ENCODE peak calls at places on chromosome 5, in eight cellular contexts. One of them, this sample, is unnamed.

GRCh38 chr5:146732966-146733365 is 145.6 kb downstream of the PPP2R2B start:
- DNase-seq in GM23248: no peak
- DNase-seq in astrocyte: peak; percentile 71
- DNase-seq in mammary epithelial cell: no peak
- DNase-seq in fibroblast of lung: peak; percentile 2
- DNase-seq in IMR-90: peak; percentile 9
- DNase-seq in H1: no peak
- DNase-seq in osteoblast: no peak
- DNase-seq in this sample: no peak

GRCh38 chr5:177307544-177308363 is 3.9 kb downstream of the MXD3 start:
- DNase-seq in GM23248: no peak
- DNase-seq in IMR-90: no peak
- DNase-seq in osteoblast: no peak
- DNase-seq in astrocyte: no peak
- DNase-seq in fibroblast of lung: no peak
- DNase-seq in mammary epithelial cell: no peak
- DNase-seq in H1: no peak
- DNase-seq in this sample: no peak

GRCh38 chr5:147240266-147240985 is 5.6 kb downstream of the STK32A start:
- DNase-seq in fibroblast of lung: no peak
- DNase-seq in mammary epithelial cell: no peak
- DNase-seq in GM23248: no peak
- DNase-seq in H1: no peak
- DNase-seq in IMR-90: no peak
- DNase-seq in astrocyte: no peak
- DNase-seq in osteoblast: peak; percentile 79
- DNase-seq in this sample: no peak

GRCh38 chr5:73199671-73200070 is 26.7 kb downstream of the TMEM174 start:
- DNase-seq in IMR-90: no peak
- DNase-seq in GM23248: no peak
- DNase-seq in fibroblast of lung: no peak
- DNase-seq in mammary epithelial cell: no peak
- DNase-seq in H1: no peak
- DNase-seq in astrocyte: peak; percentile 8
- DNase-seq in osteoblast: no peak
- DNase-seq in this sample: no peak

GRCh38 chr5:56588636-56589485 is 226.5 kb upstream of the MAP3K1 start:
- DNase-seq in H1: no peak
- DNase-seq in fibroblast of lung: no peak
- DNase-seq in IMR-90: no peak
- DNase-seq in mammary epithelial cell: no peak
- DNase-seq in astrocyte: no peak
- DNase-seq in GM23248: peak; percentile 24
- DNase-seq in osteoblast: no peak
- DNase-seq in this sample: no peak

GRCh38 chr5:1004598-1005361 is 3.8 kb upstream of the NKD2 start:
- DNase-seq in GM23248: peak; percentile 72
- DNase-seq in mammary epithelial cell: no peak
- DNase-seq in IMR-90: peak; percentile 16
- DNase-seq in fibroblast of lung: no peak
- DNase-seq in H1: no peak
- DNase-seq in osteoblast: peak; percentile 90
- DNase-seq in astrocyte: no peak
- DNase-seq in this sample: peak; percentile 42

GRCh38 chr5:171521219-171521633 is 101.8 kb downstream of the FGF18 start:
- DNase-seq in GM23248: peak; percentile 97
- DNase-seq in astrocyte: peak; percentile 93
- DNase-seq in H1: no peak
- DNase-seq in osteoblast: peak; percentile 99
- DNase-seq in IMR-90: peak; percentile 92
- DNase-seq in fibroblast of lung: peak; percentile 92
- DNase-seq in mammary epithelial cell: peak; percentile 76
- DNase-seq in this sample: no peak

GRCh38 chr5:145975361-145976066 is 39.1 kb downstream of the SH3RF2 start:
- DNase-seq in mammary epithelial cell: peak; percentile 93
- DNase-seq in astrocyte: peak; percentile 95
- DNase-seq in H1: no peak
- DNase-seq in GM23248: peak; percentile 32
- DNase-seq in osteoblast: peak; percentile 66
- DNase-seq in IMR-90: peak; percentile 89
- DNase-seq in fibroblast of lung: peak; percentile 80
- DNase-seq in this sample: no peak

GRCh38 chr5:83672158-83672557 is 48.5 kb downstream of the HAPLN1 start:
- DNase-seq in mammary epithelial cell: no peak
- DNase-seq in fibroblast of lung: no peak
- DNase-seq in astrocyte: no peak
- DNase-seq in GM23248: no peak
- DNase-seq in H1: no peak
- DNase-seq in osteoblast: no peak
- DNase-seq in IMR-90: no peak
- DNase-seq in this sample: no peak

GRCh38 chr5:139387611-139388197 is 2.0 kb downstream of the MZB1 start:
- DNase-seq in mammary epithelial cell: no peak
- DNase-seq in GM23248: no peak
- DNase-seq in fibroblast of lung: no peak
- DNase-seq in astrocyte: no peak
- DNase-seq in IMR-90: no peak
- DNase-seq in H1: no peak
- DNase-seq in osteoblast: peak; percentile 73
- DNase-seq in this sample: peak; percentile 64

GRCh38 chr5:64165500-64166200 is at the start of gene RNF180:
- DNase-seq in astrocyte: peak; percentile 36
- DNase-seq in IMR-90: no peak
- DNase-seq in GM23248: peak; percentile 43
- DNase-seq in osteoblast: peak; percentile 92
- DNase-seq in fibroblast of lung: peak; percentile 35
- DNase-seq in mammary epithelial cell: peak; percentile 42
- DNase-seq in H1: no peak
- DNase-seq in this sample: no peak

GRCh38 chr5:126383246-126383645 is 40.0 kb upstream of the GRAMD2B start:
- DNase-seq in GM23248: peak; percentile 55
- DNase-seq in astrocyte: peak; percentile 80
- DNase-seq in osteoblast: no peak
- DNase-seq in IMR-90: peak; percentile 76
- DNase-seq in fibroblast of lung: peak; percentile 27
- DNase-seq in mammary epithelial cell: no peak
- DNase-seq in H1: no peak
- DNase-seq in this sample: no peak

GRCh38 chr5:32206799-32207634 is 32.9 kb upstream of the GOLPH3 start:
- DNase-seq in mammary epithelial cell: no peak
- DNase-seq in H1: no peak
- DNase-seq in IMR-90: no peak
- DNase-seq in osteoblast: no peak
- DNase-seq in GM23248: no peak
- DNase-seq in fibroblast of lung: no peak
- DNase-seq in astrocyte: no peak
- DNase-seq in this sample: no peak

GRCh38 chr5:41284938-41285337 is 71.6 kb upstream of the C6 start:
- DNase-seq in IMR-90: no peak
- DNase-seq in H1: no peak
- DNase-seq in fibroblast of lung: no peak
- DNase-seq in mammary epithelial cell: no peak
- DNase-seq in GM23248: no peak
- DNase-seq in astrocyte: no peak
- DNase-seq in osteoblast: no peak
- DNase-seq in this sample: no peak

GRCh38 chr5:138792181-138792808 is 39.1 kb downstream of the CTNNA1 start:
- DNase-seq in astrocyte: peak; percentile 74
- DNase-seq in H1: no peak
- DNase-seq in fibroblast of lung: no peak
- DNase-seq in GM23248: peak; percentile 22
- DNase-seq in IMR-90: no peak
- DNase-seq in mammary epithelial cell: no peak
- DNase-seq in osteoblast: no peak
- DNase-seq in this sample: no peak

GRCh38 chr5:108521841-108522506 is 140.1 kb upstream of the FBXL17 start:
- DNase-seq in osteoblast: peak; percentile 49
- DNase-seq in fibroblast of lung: peak; percentile 75
- DNase-seq in GM23248: peak; percentile 73
- DNase-seq in IMR-90: peak; percentile 72
- DNase-seq in H1: no peak
- DNase-seq in astrocyte: peak; percentile 25
- DNase-seq in mammary epithelial cell: peak; percentile 48
- DNase-seq in this sample: peak; percentile 38

GRCh38 chr5:157475432-157475831 is 15.4 kb downstream of the NIPAL4 start:
- DNase-seq in osteoblast: no peak
- DNase-seq in GM23248: no peak
- DNase-seq in H1: no peak
- DNase-seq in astrocyte: no peak
- DNase-seq in mammary epithelial cell: no peak
- DNase-seq in fibroblast of lung: no peak
- DNase-seq in IMR-90: no peak
- DNase-seq in this sample: no peak

GRCh38 chr5:96066386-96066719 is 104.7 kb upstream of the ELL2 start:
- DNase-seq in mammary epithelial cell: no peak
- DNase-seq in IMR-90: peak; percentile 58
- DNase-seq in GM23248: no peak
- DNase-seq in osteoblast: no peak
- DNase-seq in H1: no peak
- DNase-seq in astrocyte: no peak
- DNase-seq in fibroblast of lung: peak; percentile 25
- DNase-seq in this sample: no peak

GRCh38 chr5:171365351-171365750 is 22.3 kb upstream of the NPM1 start:
- DNase-seq in fibroblast of lung: peak; percentile 21
- DNase-seq in GM23248: peak; percentile 20
- DNase-seq in H1: no peak
- DNase-seq in astrocyte: no peak
- DNase-seq in IMR-90: peak; percentile 9
- DNase-seq in osteoblast: peak; percentile 83
- DNase-seq in mammary epithelial cell: no peak
- DNase-seq in this sample: no peak

GRCh38 chr5:179699640-179700298 is 1.0 kb downstream of the CANX start:
- DNase-seq in GM23248: peak; percentile 80
- DNase-seq in IMR-90: peak; percentile 36
- DNase-seq in H1: no peak
- DNase-seq in astrocyte: peak; percentile 27
- DNase-seq in fibroblast of lung: peak; percentile 38
- DNase-seq in osteoblast: peak; percentile 87
- DNase-seq in mammary epithelial cell: peak; percentile 58
- DNase-seq in this sample: peak; percentile 25

DNA sequence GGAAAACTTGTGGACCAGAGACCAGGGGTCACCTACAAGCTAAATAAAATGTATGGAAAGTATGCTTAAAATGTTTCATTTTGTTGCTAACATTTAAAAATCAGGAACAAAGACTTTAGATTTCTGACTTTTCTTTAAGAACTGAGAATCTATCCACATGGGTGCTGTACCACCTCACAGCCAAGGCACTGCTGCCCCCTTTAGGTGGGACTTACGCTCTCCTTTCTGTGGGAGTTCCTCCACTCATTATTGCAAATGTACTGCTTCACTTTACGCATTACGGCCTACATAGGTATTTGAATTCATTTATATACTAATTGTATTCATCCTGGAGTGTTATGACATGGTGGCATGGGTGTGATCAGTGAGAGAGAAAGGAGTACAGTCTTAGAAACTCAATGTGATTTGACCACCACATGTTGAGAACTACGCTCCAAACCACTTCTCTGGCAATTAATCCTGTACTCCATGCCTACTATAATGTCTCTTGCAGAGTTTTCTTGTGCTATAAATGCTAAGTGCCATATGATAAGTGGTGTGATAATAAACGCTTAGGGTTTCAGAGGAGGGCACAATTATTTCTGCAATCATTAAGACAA is 24.7 kb upstream of the CETN3 start:
- DNase-seq in H1: peak; percentile 21
- DNase-seq in GM23248: peak; percentile 51
- DNase-seq in astrocyte: peak; percentile 19
- DNase-seq in osteoblast: peak; percentile 34
- DNase-seq in fibroblast of lung: peak; percentile 47
- DNase-seq in mammary epithelial cell: peak; percentile 3
- DNase-seq in IMR-90: peak; percentile 45
- DNase-seq in this sample: peak; percentile 57
- H2AFZ ChIP-seq in H1: peak overlapping the region; percentile 83
- H2AFZ ChIP-seq in GM23248: no peak overlapping the region
- H2AFZ ChIP-seq in astrocyte: no peak overlapping the region
- H2AFZ ChIP-seq in osteoblast: no peak overlapping the region
- H2AFZ ChIP-seq in fibroblast of lung: no peak overlapping the region
- H2AFZ ChIP-seq in mammary epithelial cell: no peak overlapping the region
- H2AFZ ChIP-seq in IMR-90: no peak overlapping the region
- H2AFZ ChIP-seq in this sample: no peak overlapping the region

GRCh38 chr5:101677961-101678360 is 618.1 kb downstream of the SLCO4C1 start:
- DNase-seq in H1: no peak
- DNase-seq in fibroblast of lung: no peak
- DNase-seq in IMR-90: no peak
- DNase-seq in mammary epithelial cell: no peak
- DNase-seq in GM23248: no peak
- DNase-seq in osteoblast: no peak
- DNase-seq in astrocyte: no peak
- DNase-seq in this sample: no peak
- H2AFZ ChIP-seq in H1: peak overlapping the region; percentile 98
- H2AFZ ChIP-seq in fibroblast of lung: no peak overlapping the region
- H2AFZ ChIP-seq in IMR-90: no peak overlapping the region
- H2AFZ ChIP-seq in mammary epithelial cell: no peak overlapping the region
- H2AFZ ChIP-seq in GM23248: peak overlapping the region; percentile 51
- H2AFZ ChIP-seq in osteoblast: no peak overlapping the region
- H2AFZ ChIP-seq in astrocyte: no peak overlapping the region
- H2AFZ ChIP-seq in this sample: no peak overlapping the region

DNA sequence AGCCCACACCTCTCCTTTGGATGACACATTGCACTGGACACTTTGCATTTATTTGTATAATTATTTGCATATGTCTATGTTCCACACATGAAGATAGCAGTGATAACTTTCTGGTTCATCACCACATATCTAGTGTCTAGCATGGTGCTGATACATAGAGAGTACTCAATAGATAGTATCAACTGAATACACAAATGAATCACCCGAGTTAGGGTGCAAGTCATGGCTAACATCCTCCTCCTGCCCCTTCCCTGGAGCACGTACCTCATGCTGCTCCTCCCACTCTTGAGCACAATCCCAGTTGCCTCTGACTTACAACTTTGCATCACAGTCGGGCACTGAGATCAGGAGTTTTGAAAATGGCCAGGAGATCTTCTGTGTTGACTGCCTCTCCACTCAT is 617.5 kb downstream of the EBF1 start:
- DNase-seq in fibroblast of lung: no peak
- DNase-seq in GM23248: peak; percentile 69
- DNase-seq in mammary epithelial cell: no peak
- DNase-seq in astrocyte: no peak
- DNase-seq in IMR-90: no peak
- DNase-seq in H1: no peak
- DNase-seq in osteoblast: peak; percentile 36
- DNase-seq in this sample: no peak
- H2AFZ ChIP-seq in fibroblast of lung: no peak overlapping the region
- H2AFZ ChIP-seq in GM23248: no peak overlapping the region
- H2AFZ ChIP-seq in mammary epithelial cell: no peak overlapping the region
- H2AFZ ChIP-seq in astrocyte: no peak overlapping the region
- H2AFZ ChIP-seq in IMR-90: no peak overlapping the region
- H2AFZ ChIP-seq in H1: no peak overlapping the region
- H2AFZ ChIP-seq in osteoblast: no peak overlapping the region
- H2AFZ ChIP-seq in this sample: no peak overlapping the region

DNA sequence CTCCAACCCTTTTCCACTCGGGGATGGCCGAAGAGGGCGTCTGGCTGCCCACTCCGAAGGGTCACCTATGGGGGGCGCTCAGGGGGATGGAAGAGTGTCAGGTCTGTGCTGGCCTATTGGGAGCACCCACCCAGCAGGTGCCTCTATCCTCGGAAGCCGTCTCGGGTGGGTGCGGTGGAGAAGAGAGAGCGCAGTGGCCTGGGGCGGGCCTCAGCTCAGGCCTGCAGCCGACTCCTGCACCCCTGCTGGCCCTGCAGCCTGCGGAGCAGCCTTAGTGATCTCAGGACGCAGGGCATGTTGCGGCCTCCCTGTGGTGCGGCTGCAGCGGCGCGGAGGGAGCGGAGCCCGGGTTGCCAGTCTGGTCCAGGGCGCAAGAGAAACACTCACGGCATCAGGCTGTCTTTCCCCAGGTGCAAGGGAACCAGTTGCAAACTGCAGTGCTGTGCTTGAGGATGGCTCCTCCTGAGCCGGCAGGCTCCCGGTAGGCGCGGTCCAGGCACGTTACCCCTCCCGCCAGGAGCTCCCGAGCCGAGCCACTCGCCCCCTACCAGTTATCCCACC is 1.5 kb upstream of the IRX2 start:
- DNase-seq in osteoblast: peak; percentile 86
- DNase-seq in H1: no peak
- DNase-seq in mammary epithelial cell: peak; percentile 54
- DNase-seq in IMR-90: no peak
- DNase-seq in fibroblast of lung: no peak
- DNase-seq in astrocyte: no peak
- DNase-seq in GM23248: peak; percentile 81
- DNase-seq in this sample: no peak
- H2AFZ ChIP-seq in osteoblast: peak overlapping the region; percentile 84
- H2AFZ ChIP-seq in H1: no peak overlapping the region
- H2AFZ ChIP-seq in mammary epithelial cell: peak overlapping the region; percentile 56
- H2AFZ ChIP-seq in IMR-90: peak overlapping the region; percentile 32
- H2AFZ ChIP-seq in fibroblast of lung: no peak overlapping the region
- H2AFZ ChIP-seq in astrocyte: no peak overlapping the region
- H2AFZ ChIP-seq in GM23248: peak overlapping the region; percentile 74
- H2AFZ ChIP-seq in this sample: no peak overlapping the region

This sample was measured in DND-41.